ENCODE peak calls at places on chromosomes 12 and 14, in eight cellular contexts. One of them, this sample, is unnamed.

GRCh38 chr12:101981868-101982267 is 79.9 kb downstream of the WASHC3 start:
- DNase-seq in pancreas: no peak
- DNase-seq in T-helper 9 cell: no peak
- DNase-seq in NCI-H1092 treated with DMSO at 0.1 percent for 48 hours: no peak
- DNase-seq in ACHN: no peak
- DNase-seq in left lung: no peak
- DNase-seq in amniotic stem cell: no peak
- DNase-seq in CD4-positive, alpha-beta memory T cell: no peak
- DNase-seq in this sample: no peak

GRCh38 chr14:79483989-79484388 is 727.3 kb downstream of the DIO2 start:
- DNase-seq in pancreas: no peak
- DNase-seq in T-helper 9 cell: no peak
- DNase-seq in NCI-H1092 treated with DMSO at 0.1 percent for 48 hours: no peak
- DNase-seq in ACHN: no peak
- DNase-seq in left lung: no peak
- DNase-seq in amniotic stem cell: no peak
- DNase-seq in CD4-positive, alpha-beta memory T cell: no peak
- DNase-seq in this sample: no peak

GRCh38 chr14:74062809-74063150 is 21.5 kb downstream of the ALDH6A1 start:
- DNase-seq in pancreas: no peak
- DNase-seq in T-helper 9 cell: no peak
- DNase-seq in NCI-H1092 treated with DMSO at 0.1 percent for 48 hours: no peak
- DNase-seq in ACHN: no peak
- DNase-seq in left lung: no peak
- DNase-seq in amniotic stem cell: no peak
- DNase-seq in CD4-positive, alpha-beta memory T cell: no peak
- DNase-seq in this sample: no peak

GRCh38 chr12:3673960-3674708 is 78.8 kb downstream of the CRACR2A start:
- DNase-seq in pancreas: no peak
- DNase-seq in T-helper 9 cell: no peak
- DNase-seq in NCI-H1092 treated with DMSO at 0.1 percent for 48 hours: no peak
- DNase-seq in ACHN: no peak
- DNase-seq in left lung: no peak
- DNase-seq in amniotic stem cell: no peak
- DNase-seq in CD4-positive, alpha-beta memory T cell: no peak
- DNase-seq in this sample: no peak

GRCh38 chr14:26261368-26262122 is 336.3 kb downstream of the NOVA1 start:
- DNase-seq in pancreas: no peak
- DNase-seq in T-helper 9 cell: no peak
- DNase-seq in NCI-H1092 treated with DMSO at 0.1 percent for 48 hours: no peak
- DNase-seq in ACHN: no peak
- DNase-seq in left lung: no peak
- DNase-seq in amniotic stem cell: no peak
- DNase-seq in CD4-positive, alpha-beta memory T cell: no peak
- DNase-seq in this sample: no peak

GRCh38 chr14:102063808-102064429 is 22.9 kb downstream of the HSP90AA1 start:
- DNase-seq in pancreas: no peak
- DNase-seq in T-helper 9 cell: no peak
- DNase-seq in NCI-H1092 treated with DMSO at 0.1 percent for 48 hours: no peak
- DNase-seq in ACHN: no peak
- DNase-seq in left lung: no peak
- DNase-seq in amniotic stem cell: no peak
- DNase-seq in CD4-positive, alpha-beta memory T cell: no peak
- DNase-seq in this sample: no peak

GRCh38 chr14:91273273-91273884 is 28.9 kb upstream of the GPR68 start:
- DNase-seq in pancreas: no peak
- DNase-seq in T-helper 9 cell: no peak
- DNase-seq in NCI-H1092 treated with DMSO at 0.1 percent for 48 hours: no peak
- DNase-seq in ACHN: no peak
- DNase-seq in left lung: no peak
- DNase-seq in amniotic stem cell: no peak
- DNase-seq in CD4-positive, alpha-beta memory T cell: no peak
- DNase-seq in this sample: no peak

GRCh38 chr12:95335948-95336347 is 118.3 kb downstream of the VEZT start:
- DNase-seq in pancreas: no peak
- DNase-seq in T-helper 9 cell: no peak
- DNase-seq in NCI-H1092 treated with DMSO at 0.1 percent for 48 hours: peak; percentile 46
- DNase-seq in ACHN: no peak
- DNase-seq in left lung: no peak
- DNase-seq in amniotic stem cell: no peak
- DNase-seq in CD4-positive, alpha-beta memory T cell: no peak
- DNase-seq in this sample: no peak

GRCh38 chr14:70289138-70289537 is 70.3 kb downstream of the COX16 start:
- DNase-seq in pancreas: no peak
- DNase-seq in T-helper 9 cell: no peak
- DNase-seq in NCI-H1092 treated with DMSO at 0.1 percent for 48 hours: no peak
- DNase-seq in ACHN: no peak
- DNase-seq in left lung: no peak
- DNase-seq in amniotic stem cell: no peak
- DNase-seq in CD4-positive, alpha-beta memory T cell: peak; percentile 10
- DNase-seq in this sample: no peak

GRCh38 chr12:52975204-52975603 is 26.3 kb downstream of the KRT18 start:
- DNase-seq in pancreas: no peak
- DNase-seq in T-helper 9 cell: no peak
- DNase-seq in NCI-H1092 treated with DMSO at 0.1 percent for 48 hours: no peak
- DNase-seq in ACHN: no peak
- DNase-seq in left lung: no peak
- DNase-seq in amniotic stem cell: no peak
- DNase-seq in CD4-positive, alpha-beta memory T cell: no peak
- DNase-seq in this sample: no peak

GRCh38 chr14:68506021-68506644 is 286.7 kb downstream of the ZFP36L1 start:
- DNase-seq in pancreas: no peak
- DNase-seq in T-helper 9 cell: no peak
- DNase-seq in NCI-H1092 treated with DMSO at 0.1 percent for 48 hours: no peak
- DNase-seq in ACHN: no peak
- DNase-seq in left lung: peak; percentile 72
- DNase-seq in amniotic stem cell: no peak
- DNase-seq in CD4-positive, alpha-beta memory T cell: no peak
- DNase-seq in this sample: no peak

GRCh38 chr12:111448831-111449790 is 43.4 kb downstream of the SH2B3 start:
- DNase-seq in pancreas: no peak
- DNase-seq in T-helper 9 cell: no peak
- DNase-seq in NCI-H1092 treated with DMSO at 0.1 percent for 48 hours: no peak
- DNase-seq in ACHN: no peak
- DNase-seq in left lung: no peak
- DNase-seq in amniotic stem cell: no peak
- DNase-seq in CD4-positive, alpha-beta memory T cell: no peak
- DNase-seq in this sample: no peak

GRCh38 chr12:96994900-96995299 is 87.8 kb downstream of the NEDD1 start:
- DNase-seq in pancreas: no peak
- DNase-seq in T-helper 9 cell: no peak
- DNase-seq in NCI-H1092 treated with DMSO at 0.1 percent for 48 hours: no peak
- DNase-seq in ACHN: no peak
- DNase-seq in left lung: no peak
- DNase-seq in amniotic stem cell: no peak
- DNase-seq in CD4-positive, alpha-beta memory T cell: no peak
- DNase-seq in this sample: no peak